ENCODE peak calls at places on chromosome 5, in eight cellular contexts. K is H9; H is PC-3; S is lower lobe of right lung; B is aorta; I is CD4-positive, alpha-beta memory T cell; W is heart right ventricle; N is tibial artery. F is an unnamed sample.

GRCh38 chr5:51632794-51633193 is 249.5 kb downstream of the ISL1 start:
- DNase-seq in K (no peak), H (peak; percentile 60), S (no peak), B (no peak), I (no peak), W (no peak), N (no peak), F (no peak)

GRCh38 chr5:123460296-123460729 is 37.1 kb upstream of the CEP120 start:
- DNase-seq in K (no peak), H (peak; percentile 9), S (no peak), B (no peak), I (peak; percentile 14), W (no peak), N (no peak), F (no peak)

GRCh38 chr5:15794117-15794985 is 294.4 kb downstream of the FBXL7 start:
- DNase-seq in K (no peak), H (no peak), S (no peak), B (no peak), I (no peak), W (no peak), N (no peak), F (no peak)

GRCh38 chr5:40914835-40915234 is 5.5 kb downstream of the C7 start:
- DNase-seq in K (no peak), H (no peak), S (no peak), B (no peak), I (no peak), W (no peak), N (no peak), F (no peak)

GRCh38 chr5:111299067-111299481 is 74.9 kb downstream of the CAMK4 start:
- DNase-seq in K (no peak), H (no peak), S (no peak), B (no peak), I (no peak), W (no peak), N (no peak), F (no peak)

GRCh38 chr5:67494186-67494842 is 297.7 kb upstream of the CD180 start:
- DNase-seq in K (no peak), H (no peak), S (no peak), B (no peak), I (no peak), W (no peak), N (no peak), F (no peak)

GRCh38 chr5:87229780-87230179 is 37.9 kb upstream of the RASA1 start:
- DNase-seq in K (no peak), H (peak; percentile 63), S (no peak), B (no peak), I (no peak), W (no peak), N (no peak), F (no peak)

GRCh38 chr5:109195667-109196066 is 214.1 kb downstream of the PJA2 start:
- DNase-seq in K (no peak), H (no peak), S (no peak), B (no peak), I (no peak), W (no peak), N (no peak), F (no peak)

GRCh38 chr5:147979761-147980160 is 73.4 kb upstream of the C5orf46 start:
- DNase-seq in K (no peak), H (no peak), S (no peak), B (no peak), I (no peak), W (no peak), N (no peak), F (no peak)

GRCh38 chr5:172453206-172453985 is 929 bp downstream of the SH3PXD2B start:
- DNase-seq in K (peak; percentile 77), H (no peak), S (no peak), B (no peak), I (no peak), W (no peak), N (peak; percentile 78), F (no peak)

GRCh38 chr5:172274951-172275753 is 8.4 kb downstream of the UBTD2 start:
- DNase-seq in K (no peak), H (no peak), S (no peak), B (no peak), I (peak; percentile 21), W (no peak), N (no peak), F (peak; percentile 32)

DNA sequence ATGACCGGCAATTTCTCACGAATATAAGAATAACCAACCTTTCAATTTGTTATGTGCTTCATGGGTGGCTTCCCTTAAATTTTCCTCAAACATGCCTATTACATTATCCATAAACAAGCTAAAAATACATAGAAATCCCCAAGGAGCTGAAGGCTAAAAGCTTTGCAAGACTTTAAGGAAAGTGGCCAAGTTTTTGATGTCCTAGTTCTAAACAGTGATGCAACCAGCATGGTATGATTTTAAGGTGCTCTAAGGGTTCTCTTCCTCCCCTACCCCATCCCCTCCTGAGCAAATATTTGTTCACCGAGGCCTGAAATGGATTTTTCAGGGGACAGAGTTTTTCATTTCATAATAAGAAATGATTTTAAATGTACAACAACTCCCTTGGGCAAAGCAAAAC is 79.8 kb downstream of the RGS7BP start:
- DNase-seq in K (no peak), H (no peak), S (no peak), B (no peak), I (no peak), W (no peak), N (no peak), F (no peak)
- H3K9me3 ChIP-seq in K (no peaks in the 10 kb centered on the region), H (no peaks in the 10 kb centered on the region), S (no peaks in the 10 kb centered on the region), B (no peaks in the 10 kb centered on the region), I (no peaks in the 10 kb centered on the region), W (no peaks in the 10 kb centered on the region), N (no peaks in the 10 kb centered on the region), F (no peaks in the 10 kb centered on the region)

DNA sequence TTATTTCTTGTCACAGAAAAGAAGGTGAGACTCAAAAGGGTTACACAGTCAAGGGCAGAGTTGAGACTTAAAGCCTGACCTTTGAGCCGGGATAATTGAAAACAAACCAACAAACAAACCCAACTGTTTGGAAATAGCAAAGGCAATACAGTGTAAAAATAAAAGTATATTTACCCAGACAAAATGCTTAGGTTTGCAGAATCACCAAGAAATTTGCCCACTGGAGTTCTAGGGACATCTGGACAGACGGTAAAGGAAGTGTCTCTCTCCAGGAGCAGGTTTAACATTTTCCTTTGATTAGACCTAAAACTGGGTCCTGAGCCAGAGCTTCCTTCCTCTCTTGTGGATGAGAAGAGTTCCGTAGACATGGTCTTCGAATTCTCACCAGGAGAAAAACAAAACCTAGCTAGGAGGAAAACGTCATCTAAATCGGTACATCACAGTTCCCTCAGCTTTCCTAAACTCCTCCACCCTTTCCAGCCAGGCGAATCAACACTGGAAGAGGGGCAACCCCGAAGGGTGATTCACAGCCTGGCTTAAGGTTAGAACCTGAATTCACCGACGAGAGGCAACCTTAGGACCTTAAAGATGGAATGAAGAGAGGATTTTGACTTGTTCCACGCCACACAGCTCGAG is 673 bp downstream of the CDC25C start:
- DNase-seq in K (no peak), H (peak; percentile 37), S (no peak), B (no peak), I (no peak), W (no peak), N (no peak), F (no peak)
- H3K9me3 ChIP-seq in K (no peaks in the 10 kb centered on the region), H (no peaks in the 10 kb centered on the region), S (no peaks in the 10 kb centered on the region), B (no peaks in the 10 kb centered on the region), I (no peaks in the 10 kb centered on the region), W (no peaks in the 10 kb centered on the region), N (no peaks in the 10 kb centered on the region), F (no peaks in the 10 kb centered on the region)

GRCh38 chr5:141192110-141192725 is at the start of gene PCDHB10:
- DNase-seq in K (peak; percentile 77), H (peak; percentile 41), S (no peak), B (no peak), I (no peak), W (no peak), N (no peak), F (no peak)
- H3K9me3 ChIP-seq in K (no peaks in the 10 kb centered on the region), H (peaks cover 3% of the 10 kb centered on the region), S (peaks cover 53% of the 10 kb centered on the region), B (peaks cover 12% of the 10 kb centered on the region), I (no peaks in the 10 kb centered on the region), W (peaks cover 86% of the 10 kb centered on the region), N (peaks cover 64% of the 10 kb centered on the region), F (no peaks in the 10 kb centered on the region)

DNA sequence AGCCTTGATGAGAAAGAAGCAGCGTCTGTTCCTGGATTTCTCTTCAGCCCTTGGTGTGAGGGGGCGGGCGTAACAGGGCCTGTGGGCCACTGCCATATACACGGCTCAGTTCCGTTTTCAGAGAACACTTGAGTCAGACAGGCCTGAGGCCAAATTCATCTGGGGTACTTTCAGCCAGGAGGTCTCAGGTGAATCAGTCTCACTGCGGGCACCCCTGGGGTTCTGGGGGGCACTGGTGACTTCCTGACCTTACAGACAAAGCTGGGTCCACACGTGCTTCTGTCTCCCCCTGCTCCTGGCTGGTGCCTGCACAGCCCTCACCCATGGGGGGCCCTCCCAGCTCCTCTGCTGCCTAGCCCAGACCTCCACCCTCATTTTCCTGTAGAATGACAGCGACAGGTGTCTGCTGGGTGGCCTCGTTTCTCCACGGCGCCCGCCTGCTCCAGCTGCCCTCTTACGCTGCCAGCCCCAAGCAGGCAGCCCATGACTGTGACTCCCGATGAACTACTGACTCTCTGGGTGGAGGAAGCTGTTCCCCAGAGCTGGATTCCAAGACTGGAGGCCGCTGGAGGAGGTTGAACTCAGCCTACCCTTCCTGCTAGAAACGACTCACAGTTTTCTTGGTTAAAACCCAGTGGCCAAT is 374.0 kb upstream of the IRX4 start:
- DNase-seq in K (no peak), H (no peak), S (no peak), B (no peak), I (no peak), W (no peak), N (no peak), F (no peak)
- H3K9me3 ChIP-seq in K (no peaks in the 10 kb centered on the region), H (no peaks in the 10 kb centered on the region), S (no peaks in the 10 kb centered on the region), B (no peaks in the 10 kb centered on the region), I (no peaks in the 10 kb centered on the region), W (no peaks in the 10 kb centered on the region), N (no peaks in the 10 kb centered on the region), F (no peaks in the 10 kb centered on the region)

DNA sequence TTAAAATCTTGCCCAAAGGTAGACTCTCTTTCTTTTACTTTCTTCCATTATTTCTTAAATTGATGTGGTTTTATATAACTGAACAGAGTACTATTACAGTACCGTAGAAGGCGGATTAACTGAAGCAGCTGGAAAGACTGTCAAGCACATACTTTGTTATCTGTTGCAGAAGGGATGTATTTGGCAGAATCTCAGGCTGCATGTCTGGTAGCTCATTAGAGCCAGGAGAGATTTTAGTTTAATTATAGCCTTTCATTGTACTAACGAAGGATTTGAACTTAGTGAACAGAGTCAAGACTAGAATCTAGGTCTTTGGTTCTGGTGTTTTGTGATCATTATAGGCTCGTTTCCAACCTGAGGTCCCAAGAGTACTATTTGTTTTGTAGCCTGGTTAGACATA is 20.6 kb downstream of the ZNF354C start:
- DNase-seq in K (no peak), H (no peak), S (no peak), B (no peak), I (no peak), W (no peak), N (no peak), F (no peak)
- H3K9me3 ChIP-seq in K (peaks cover 92% of the 10 kb centered on the region), H (peaks cover 12% of the 10 kb centered on the region), S (peaks cover 100% of the 10 kb centered on the region), B (peaks cover 36% of the 10 kb centered on the region), I (peaks cover 16% of the 10 kb centered on the region), W (peaks cover 100% of the 10 kb centered on the region), N (peaks cover 93% of the 10 kb centered on the region), F (peaks cover 85% of the 10 kb centered on the region)

DNA sequence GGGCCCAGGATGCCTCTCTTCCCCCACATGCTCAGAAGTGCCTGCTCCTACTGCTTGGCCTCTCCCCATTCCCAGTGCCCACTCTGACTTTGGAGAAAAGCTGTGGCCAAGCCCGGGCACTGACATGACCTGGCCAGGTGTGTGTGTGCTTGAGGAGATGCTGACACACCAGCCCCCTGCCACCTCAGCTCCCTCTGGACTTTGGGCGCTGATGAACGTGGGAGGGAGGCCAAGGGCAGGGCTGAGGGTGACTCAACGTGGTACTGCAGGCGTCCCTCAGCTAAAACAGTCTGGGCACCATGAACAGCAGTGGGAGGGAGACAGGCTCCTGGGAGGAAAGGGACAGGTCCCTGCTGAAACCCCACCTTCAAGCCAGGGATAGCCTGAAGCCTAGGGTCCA is 3.9 kb downstream of the TRIM36 start:
- DNase-seq in K (no peak), H (no peak), S (no peak), B (no peak), I (no peak), W (no peak), N (no peak), F (no peak)
- H3K9me3 ChIP-seq in K (peaks cover 25% of the 10 kb centered on the region), H (no peaks in the 10 kb centered on the region), S (no peaks in the 10 kb centered on the region), B (no peaks in the 10 kb centered on the region), I (no peaks in the 10 kb centered on the region), W (no peaks in the 10 kb centered on the region), N (no peaks in the 10 kb centered on the region), F (no peaks in the 10 kb centered on the region)

F was measured in effector memory CD4-positive, alpha-beta T cell.